ENCODE peak calls at places on chromosomes 3 and 15, in nine cellular contexts. O is endodermal cell, B is PC-3, S is choroid plexus epithelial cell, G is upper lobe of right lung, T is NB4, R is tibial artery, W is mucosa of descending colon, E is body of pancreas. A is an unnamed sample.

GRCh38 chr15:68618339-68619302 is 39.8 kb downstream of the CORO2B start:
- DNase-seq in O (no peak), B (peak), S (peak), G (no peak), T (peak), R (no peak), W (no peak), E (no peak), A (peak)

GRCh38 chr15:87287156-87287555 is 969.4 kb downstream of the NTRK3 start:
- DNase-seq in O (no peak), B (peak), S (peak), G (no peak), T (no peak), R (no peak), W (no peak), E (no peak), A (peak)

GRCh38 chr15:76328106-76328696 is 8.4 kb upstream of the ISL2 start:
- DNase-seq in O (no peak), B (no peak), S (no peak), G (no peak), T (no peak), R (no peak), W (no peak), E (no peak), A (no peak)

GRCh38 chr3:53809764-53810400 is 36.3 kb downstream of the CHDH start:
- DNase-seq in O (peak), B (no peak), S (no peak), G (peak), T (no peak), R (no peak), W (no peak), E (no peak), A (no peak)

GRCh38 chr3:12232785-12233317 is 56.0 kb upstream of the PPARG start:
- DNase-seq in O (no peak), B (no peak), S (no peak), G (no peak), T (no peak), R (no peak), W (no peak), E (no peak), A (no peak)

GRCh38 chr15:99755692-99756409 is 22.6 kb upstream of the LYSMD4 start:
- DNase-seq in O (peak), B (peak), S (peak), G (no peak), T (peak), R (no peak), W (peak), E (peak), A (peak)

GRCh38 chr3:183548262-183548769 is 7.2 kb downstream of the KLHL6 start:
- DNase-seq in O (peak), B (peak), S (peak), G (no peak), T (no peak), R (no peak), W (no peak), E (peak), A (peak)

GRCh38 chr3:27487383-27487782 is 3.2 kb upstream of the SLC4A7 start:
- DNase-seq in O (no peak), B (no peak), S (no peak), G (no peak), T (no peak), R (no peak), W (no peak), E (no peak), A (peak)

GRCh38 chr3:14152233-14152962 is 26.0 kb downstream of the XPC start:
- DNase-seq in O (peak), B (peak), S (peak), G (no peak), T (peak), R (no peak), W (no peak), E (no peak), A (no peak)

GRCh38 chr15:32994810-32995424 is 199.6 kb downstream of the FMN1 start:
- DNase-seq in O (no peak), B (peak), S (peak), G (no peak), T (peak), R (no peak), W (no peak), E (no peak), A (peak)

GRCh38 chr3:122356402-122356801 is 26.6 kb downstream of the MIX23 start:
- DNase-seq in O (peak), B (peak), S (peak), G (peak), T (peak), R (no peak), W (peak), E (peak), A (peak)

GRCh38 chr3:58490860-58491501 is 915 bp upstream of the KCTD6 start:
- DNase-seq in O (no peak), B (no peak), S (no peak), G (peak), T (no peak), R (peak), W (peak), E (no peak), A (no peak)
- H3K4me3 ChIP-seq in O (peak), B (peak), S (peak), G (peak), T (no peak), R (peak), W (no peak), E (peak), A (peak)

GRCh38 chr3:171306631-171307030 is 153.6 kb downstream of the TNIK start:
- DNase-seq in O (no peak), B (no peak), S (peak), G (no peak), T (no peak), R (peak), W (peak), E (peak), A (peak)
- TF ChIP-seq CTCF in O (no peak), B (no peak), S (no peak), G (no peak), T (no peak), R (no peak), W (no peak), E (no peak), A (peak)

GRCh38 chr3:9428411-9428810 is 31.0 kb downstream of the SETD5 start:
- DNase-seq in O (no peak), B (no peak), S (no peak), G (no peak), T (no peak), R (no peak), W (no peak), E (no peak), A (no peak)

GRCh38 chr3:9420850-9421549 is 23.6 kb downstream of the SETD5 start:
- DNase-seq in O (no peak), B (peak), S (peak), G (no peak), T (no peak), R (no peak), W (no peak), E (no peak), A (peak)

DNA sequence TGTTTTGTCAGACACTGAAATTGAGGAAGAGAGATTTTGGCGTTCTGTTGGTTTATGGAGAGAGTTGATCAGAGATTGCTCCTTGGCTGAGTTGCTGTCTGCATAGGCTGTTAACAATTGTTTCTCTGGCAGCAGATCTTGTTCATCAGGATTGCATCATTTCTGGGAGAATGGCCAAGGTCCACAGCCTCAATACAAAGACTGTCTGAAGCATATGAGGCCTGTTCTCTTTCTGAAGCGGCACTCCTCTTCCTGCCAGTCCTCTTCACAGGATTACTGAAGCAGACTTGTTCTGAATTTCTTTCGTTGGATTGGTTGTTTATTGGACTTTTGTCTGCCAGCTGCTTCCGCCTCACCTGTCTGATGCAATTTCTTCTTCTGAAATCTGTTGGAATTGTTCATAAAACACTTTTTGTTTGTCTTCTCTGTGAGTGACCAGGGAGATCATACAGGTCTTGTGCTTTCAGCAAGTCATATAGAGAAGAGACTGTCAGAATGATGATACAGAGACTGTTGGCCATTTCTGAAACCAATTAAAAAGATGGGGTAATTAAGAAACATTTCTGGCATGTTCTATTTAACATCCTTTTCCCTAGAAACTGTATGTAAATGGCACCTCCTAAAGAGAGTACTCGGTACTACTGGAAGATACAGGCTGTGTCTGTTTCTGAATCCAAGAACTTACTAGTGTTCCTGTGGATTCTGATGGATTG is 25.5 kb downstream of the SETD5 start:
- DNase-seq in O (peak), B (peak), S (peak), G (no peak), T (peak), R (peak), W (peak), E (peak), A (peak)
- H3K4me3 ChIP-seq in O (no peak), B (peak), S (peak), G (no peak), T (no peak), R (no peak), W (no peak), E (no peak), A (peak)

GRCh38 chr15:41653760-41654159 is 6.4 kb upstream of the MGA start:
- DNase-seq in O (no peak), B (no peak), S (no peak), G (no peak), T (peak), R (no peak), W (no peak), E (no peak), A (no peak)
- TF ChIP-seq CTCF in O (no peak), B (no peak), S (no peak), G (no peak), T (no peak), R (no peak), W (no peak), E (no peak), A (no peak)

A was measured in fibroblast of the aortic adventitia.